ENCODE peak calls at places on chromosomes 3 and 15, in nine cellular contexts. Y, X, C, D, T, I, R, N and J are unnamed samples.

GRCh38 chr15:36414670-36415069 is 164.8 kb upstream of the CDIN1 start:
- DNase-seq in Y (no peak), X (no peak), C (no peak), D (no peak), T (no peak), I (no peak), R (peak), N (no peak), J (no peak)

GRCh38 chr15:89371145-89372044 is 36.8 kb upstream of the POLG start:
- DNase-seq in Y (peak), X (no peak), C (no peak), D (no peak), T (no peak), I (peak), R (no peak), N (no peak), J (no peak)

GRCh38 chr3:134374791-134375541 is 719 bp upstream of the AMOTL2 start:
- DNase-seq in Y (peak), X (peak), C (no peak), D (no peak), T (no peak), I (no peak), R (peak), N (no peak), J (no peak)

GRCh38 chr3:68057637-68058320 is 403.4 kb upstream of the SUCLG2 start:
- DNase-seq in Y (no peak), X (no peak), C (no peak), D (peak), T (no peak), I (no peak), R (no peak), N (no peak), J (no peak)

GRCh38 chr3:127677541-127678314 is 5.0 kb downstream of the ABTB1 start:
- DNase-seq in Y (peak), X (no peak), C (no peak), D (no peak), T (no peak), I (no peak), R (no peak), N (no peak), J (no peak)

GRCh38 chr15:65824941-65825544 is 33.0 kb upstream of the DENND4A start:
- DNase-seq in Y (no peak), X (peak), C (no peak), D (no peak), T (no peak), I (no peak), R (peak), N (no peak), J (no peak)

GRCh38 chr3:4495294-4496110 is 2.4 kb downstream of the ITPR1 start:
- DNase-seq in Y (no peak), X (no peak), C (no peak), D (no peak), T (no peak), I (no peak), R (no peak), N (no peak), J (no peak)

GRCh38 chr15:69340243-69340991 is 41.7 kb downstream of the PAQR5 start:
- DNase-seq in Y (no peak), X (no peak), C (no peak), D (no peak), T (no peak), I (no peak), R (no peak), N (no peak), J (no peak)

GRCh38 chr3:122824465-122825379 is 29.9 kb downstream of the SLC49A4 start:
- DNase-seq in Y (no peak), X (no peak), C (no peak), D (no peak), T (no peak), I (no peak), R (peak), N (no peak), J (no peak)

GRCh38 chr15:62219799-62220198 is 54.7 kb upstream of the C2CD4B start:
- DNase-seq in Y (no peak), X (no peak), C (no peak), D (no peak), T (no peak), I (no peak), R (no peak), N (no peak), J (no peak)

GRCh38 chr15:58066042-58066867 is 744 bp upstream of the ALDH1A2 start:
- DNase-seq in Y (peak), X (peak), C (peak), D (peak), T (no peak), I (peak), R (no peak), N (peak), J (peak)

GRCh38 chr3:149340310-149340933 is 7.0 kb upstream of the TM4SF18 start:
- DNase-seq in Y (no peak), X (no peak), C (no peak), D (no peak), T (no peak), I (no peak), R (peak), N (no peak), J (no peak)

DNA sequence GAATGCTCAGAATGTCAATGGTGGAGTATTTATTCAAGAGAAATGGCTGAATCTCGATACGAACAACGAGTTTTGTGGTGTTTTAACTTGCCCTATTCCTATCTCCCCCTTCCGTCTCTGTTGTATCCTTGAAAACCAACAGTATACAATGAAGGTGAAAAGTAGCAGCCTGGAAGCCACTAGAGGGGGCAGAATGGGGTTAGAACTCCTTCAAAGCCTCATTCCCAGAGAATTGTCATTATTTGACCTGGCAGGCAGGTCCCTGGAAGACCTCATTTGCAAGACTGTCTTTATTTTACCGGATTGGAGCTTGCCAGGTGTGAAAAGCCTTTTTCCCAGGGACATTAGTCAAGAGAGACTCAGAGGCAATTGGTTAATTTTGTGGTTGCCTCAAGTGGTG is 139.4 kb downstream of the LRRC28 start:
- DNase-seq in Y (no peak), X (no peak), C (no peak), D (no peak), T (no peak), I (no peak), R (no peak), N (no peak), J (no peak)
- TF ChIP-seq CTCF in Y (no peak), X (no peak), C (no peak), D (no peak), T (peak), I (no peak), R (no peak), N (no peak), J (no peak)

DNA sequence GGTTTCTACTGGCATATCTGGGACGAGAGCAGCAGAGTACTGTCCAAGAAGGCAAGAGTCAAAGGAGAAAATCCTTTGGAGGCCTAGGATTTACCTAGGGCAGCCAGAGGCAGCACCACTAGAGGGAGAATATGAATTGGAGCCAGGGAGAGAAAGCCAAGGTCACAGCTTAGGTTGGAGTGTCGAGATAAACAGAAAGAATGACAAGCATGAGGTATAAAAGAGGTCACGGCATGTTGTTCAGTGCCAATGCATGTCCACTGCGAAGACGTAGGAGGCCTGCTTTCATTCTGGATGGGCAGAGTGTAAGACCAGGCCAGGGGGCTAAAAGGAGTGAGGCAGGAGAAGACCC is 47.2 kb downstream of the THBS1 start:
- DNase-seq in Y (no peak), X (no peak), C (no peak), D (no peak), T (no peak), I (no peak), R (no peak), N (no peak), J (no peak)
- TF ChIP-seq CTCF in Y (peak), X (no peak), C (no peak), D (no peak), T (peak), I (no peak), R (peak), N (peak), J (no peak)

GRCh38 chr3:25962255-25962654 is 172.4 kb downstream of the OXSM start:
- DNase-seq in Y (no peak), X (no peak), C (no peak), D (no peak), T (no peak), I (no peak), R (peak), N (no peak), J (no peak)
- TF ChIP-seq CTCF in Y (peak), X (no peak), C (no peak), D (no peak), T (peak), I (no peak), R (peak), N (peak), J (peak)

DNA sequence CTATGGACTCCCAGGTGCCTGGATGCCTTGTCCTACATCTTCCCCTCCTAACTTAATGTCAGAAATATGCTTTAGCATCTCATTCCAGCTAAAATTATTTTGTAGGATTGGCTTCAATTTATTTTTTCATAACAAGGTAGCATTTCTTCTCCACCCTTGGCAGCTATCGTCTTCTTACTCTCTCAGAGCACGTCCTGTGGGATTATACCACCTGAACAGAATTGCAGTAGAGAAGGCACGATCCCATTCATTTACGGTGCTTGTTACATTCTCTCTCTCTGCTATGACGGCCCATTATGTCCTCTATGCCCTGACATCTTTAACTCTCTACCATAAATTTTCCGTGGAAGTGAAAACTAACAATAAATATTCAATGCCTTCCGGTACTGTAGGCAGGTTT is 103.4 kb downstream of the ROBO1 start:
- DNase-seq in Y (no peak), X (no peak), C (no peak), D (no peak), T (no peak), I (no peak), R (no peak), N (no peak), J (no peak)
- TF ChIP-seq CTCF in Y (no peak), X (no peak), C (no peak), D (no peak), T (no peak), I (no peak), R (no peak), N (no peak), J (no peak)

DNA sequence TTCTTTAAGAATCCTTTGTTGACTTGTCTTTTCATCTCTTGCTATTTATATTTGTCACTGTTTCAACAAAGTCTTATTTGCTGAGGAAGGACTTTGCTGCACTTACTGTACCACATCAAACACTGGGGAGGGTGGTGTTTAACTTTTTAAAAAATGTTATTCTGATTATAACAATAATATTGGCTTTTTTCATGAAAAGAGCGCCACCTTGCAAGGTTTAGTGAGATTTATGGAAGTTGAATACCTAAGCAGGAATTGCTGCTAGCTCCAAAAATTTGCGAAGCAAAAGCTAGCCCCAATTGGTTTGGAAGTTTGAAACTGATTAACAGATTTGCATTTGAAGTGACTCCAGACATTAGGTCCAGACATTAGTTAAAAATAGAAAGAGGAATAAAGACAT is 6.7 kb downstream of the ZIC1 start:
- DNase-seq in Y (no peak), X (no peak), C (no peak), D (no peak), T (no peak), I (no peak), R (no peak), N (no peak), J (no peak)
- TF ChIP-seq CTCF in Y (no peak), X (no peak), C (no peak), D (no peak), T (peak), I (no peak), R (no peak), N (no peak), J (no peak)

DNA sequence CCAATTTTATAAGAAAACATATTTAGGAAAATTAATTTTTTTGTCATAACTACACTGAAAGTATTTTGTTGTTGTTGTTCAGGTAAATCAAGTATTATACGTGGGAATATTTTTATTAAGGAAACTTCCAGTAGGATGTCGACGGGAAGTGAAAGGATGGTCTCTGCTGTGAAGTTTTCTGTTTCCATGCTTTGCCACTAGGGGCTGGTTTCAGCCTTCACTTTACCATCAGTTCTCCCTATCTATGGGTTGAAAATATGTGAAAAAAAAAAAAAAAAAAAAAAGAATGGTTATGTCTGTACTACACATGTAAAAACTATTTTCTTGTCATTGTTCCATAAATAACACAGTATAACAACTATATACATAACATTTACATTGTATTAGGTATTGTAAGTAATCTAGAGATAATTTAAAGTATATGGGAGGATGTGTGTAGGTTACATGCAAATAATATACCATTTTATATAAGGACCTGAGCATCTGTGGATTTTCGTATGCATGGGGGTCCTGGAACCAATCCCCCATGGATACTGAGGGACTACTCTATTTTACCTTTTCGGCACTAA is 136.7 kb downstream of the SMAD6 start:
- DNase-seq in Y (no peak), X (no peak), C (peak), D (no peak), T (no peak), I (no peak), R (peak), N (no peak), J (no peak)
- TF ChIP-seq CTCF in Y (peak), X (peak), C (peak), D (peak), T (peak), I (no peak), R (peak), N (peak), J (peak)

GRCh38 chr3:70360985-70361384 is 48.5 kb upstream of the MDFIC2 start:
- DNase-seq in Y (no peak), X (no peak), C (no peak), D (no peak), T (no peak), I (peak), R (peak), N (no peak), J (no peak)
- TF ChIP-seq CTCF in Y (no peak), X (no peak), C (no peak), D (no peak), T (no peak), I (no peak), R (no peak), N (no peak), J (no peak)